ENCODE peak calls at places on chromosome 11, in four cellular contexts. One of them, this sample, is unnamed.

GRCh38 chr11:112503410-112503809 is 242.8 kb upstream of the PLET1 start:
- DNase-seq in epithelial cell of esophagus: no peak
- DNase-seq in fibroblast of lung: no peak
- DNase-seq in A549: no peak
- DNase-seq in this sample: no peak

GRCh38 chr11:29781268-29781667 is 235.6 kb downstream of the KCNA4 start:
- DNase-seq in epithelial cell of esophagus: no peak
- DNase-seq in fibroblast of lung: no peak
- DNase-seq in A549: no peak
- DNase-seq in this sample: no peak

GRCh38 chr11:106152013-106152412 is 74.6 kb downstream of the AASDHPPT start:
- DNase-seq in epithelial cell of esophagus: peak
- DNase-seq in fibroblast of lung: peak
- DNase-seq in A549: no peak
- DNase-seq in this sample: peak

GRCh38 chr11:79794484-79795393 is 353.9 kb upstream of the TENM4 start:
- DNase-seq in epithelial cell of esophagus: peak
- DNase-seq in fibroblast of lung: no peak
- DNase-seq in A549: no peak
- DNase-seq in this sample: no peak

GRCh38 chr11:102097175-102097574 is 13.1 kb upstream of the YAP1 start:
- DNase-seq in epithelial cell of esophagus: no peak
- DNase-seq in fibroblast of lung: peak
- DNase-seq in A549: no peak
- DNase-seq in this sample: no peak

GRCh38 chr11:126332221-126332711 is 23.2 kb upstream of the ST3GAL4 start:
- DNase-seq in epithelial cell of esophagus: peak
- DNase-seq in fibroblast of lung: peak
- DNase-seq in A549: no peak
- DNase-seq in this sample: peak

GRCh38 chr11:33195391-33196190 is 34.3 kb upstream of the CSTF3 start:
- DNase-seq in epithelial cell of esophagus: peak
- DNase-seq in fibroblast of lung: no peak
- DNase-seq in A549: no peak
- DNase-seq in this sample: no peak

GRCh38 chr11:4991066-4991465 is 3.6 kb upstream of the OR51L1 start:
- DNase-seq in epithelial cell of esophagus: no peak
- DNase-seq in fibroblast of lung: peak
- DNase-seq in A549: no peak
- DNase-seq in this sample: no peak

GRCh38 chr11:116164843-116165242 is 607.9 kb downstream of the BUD13 start:
- DNase-seq in epithelial cell of esophagus: no peak
- DNase-seq in fibroblast of lung: no peak
- DNase-seq in A549: no peak
- DNase-seq in this sample: no peak

GRCh38 chr11:95155385-95155784 is 65.7 kb downstream of the ENDOD1 start:
- DNase-seq in epithelial cell of esophagus: no peak
- DNase-seq in fibroblast of lung: no peak
- DNase-seq in A549: no peak
- DNase-seq in this sample: no peak

GRCh38 chr11:2991477-2992233 is 474 bp downstream of the NAP1L4 start:
- DNase-seq in epithelial cell of esophagus: peak
- DNase-seq in fibroblast of lung: peak
- DNase-seq in A549: peak
- DNase-seq in this sample: peak

GRCh38 chr11:115193931-115194797 is 310.1 kb downstream of the CADM1 start:
- DNase-seq in epithelial cell of esophagus: no peak
- DNase-seq in fibroblast of lung: peak
- DNase-seq in A549: no peak
- DNase-seq in this sample: no peak

GRCh38 chr11:35746356-35747153 is 84.0 kb downstream of the TRIM44 start:
- DNase-seq in epithelial cell of esophagus: no peak
- DNase-seq in fibroblast of lung: no peak
- DNase-seq in A549: no peak
- DNase-seq in this sample: peak

GRCh38 chr11:14499178-14499559 is 442 bp downstream of the COPB1 start:
- DNase-seq in epithelial cell of esophagus: peak
- DNase-seq in fibroblast of lung: no peak
- DNase-seq in A549: peak
- DNase-seq in this sample: peak

GRCh38 chr11:17580271-17580670 is 33.2 kb downstream of the OTOG start:
- DNase-seq in epithelial cell of esophagus: no peak
- DNase-seq in fibroblast of lung: no peak
- DNase-seq in A549: no peak
- DNase-seq in this sample: no peak

GRCh38 chr11:40986320-40986719 is 473.1 kb downstream of the LRRC4C start:
- DNase-seq in epithelial cell of esophagus: peak
- DNase-seq in fibroblast of lung: peak
- DNase-seq in A549: no peak
- DNase-seq in this sample: no peak

GRCh38 chr11:67732045-67732787 is 57.8 kb upstream of the ALDH3B2 start:
- DNase-seq in epithelial cell of esophagus: no peak
- DNase-seq in fibroblast of lung: no peak
- DNase-seq in A549: peak
- DNase-seq in this sample: no peak

GRCh38 chr11:60493454-60493853 is 876 bp downstream of the MS4A12 start:
- DNase-seq in epithelial cell of esophagus: no peak
- DNase-seq in fibroblast of lung: no peak
- DNase-seq in A549: no peak
- DNase-seq in this sample: no peak

GRCh38 chr11:69707156-69707555 is 3.3 kb upstream of the FGF19 start:
- DNase-seq in epithelial cell of esophagus: peak
- DNase-seq in fibroblast of lung: no peak
- DNase-seq in A549: no peak
- DNase-seq in this sample: no peak

GRCh38 chr11:105148241-105148640 is 8.7 kb upstream of the CARD18 start:
- DNase-seq in epithelial cell of esophagus: peak
- DNase-seq in fibroblast of lung: peak
- DNase-seq in A549: no peak
- DNase-seq in this sample: no peak

GRCh38 chr11:118198370-118198769 is 21.9 kb upstream of the SCN2B start:
- DNase-seq in epithelial cell of esophagus: peak
- DNase-seq in fibroblast of lung: peak
- DNase-seq in A549: peak
- DNase-seq in this sample: peak

GRCh38 chr11:92449780-92450179 is 225.2 kb downstream of the FAT3 start:
- DNase-seq in epithelial cell of esophagus: no peak
- DNase-seq in fibroblast of lung: no peak
- DNase-seq in A549: no peak
- DNase-seq in this sample: no peak

GRCh38 chr11:122618927-122619326 is 36.6 kb upstream of the UBASH3B start:
- DNase-seq in epithelial cell of esophagus: no peak
- DNase-seq in fibroblast of lung: no peak
- DNase-seq in A549: no peak
- DNase-seq in this sample: no peak

GRCh38 chr11:15816996-15817395 is 539.4 kb downstream of the SOX6 start:
- DNase-seq in epithelial cell of esophagus: no peak
- DNase-seq in fibroblast of lung: peak
- DNase-seq in A549: no peak
- DNase-seq in this sample: peak

GRCh38 chr11:119375629-119376196 is 5.8 kb downstream of the USP2 start:
- DNase-seq in epithelial cell of esophagus: no peak
- DNase-seq in fibroblast of lung: peak
- DNase-seq in A549: no peak
- DNase-seq in this sample: peak

GRCh38 chr11:114157476-114158050 is 98.1 kb downstream of the ZBTB16 start:
- DNase-seq in epithelial cell of esophagus: no peak
- DNase-seq in fibroblast of lung: no peak
- DNase-seq in A549: no peak
- DNase-seq in this sample: no peak

GRCh38 chr11:126385991-126386728 is 30.7 kb downstream of the ST3GAL4 start:
- DNase-seq in epithelial cell of esophagus: no peak
- DNase-seq in fibroblast of lung: no peak
- DNase-seq in A549: no peak
- DNase-seq in this sample: no peak

GRCh38 chr11:67002297-67002913 is 20.5 kb upstream of the SYT12 start:
- DNase-seq in epithelial cell of esophagus: no peak
- DNase-seq in fibroblast of lung: no peak
- DNase-seq in A549: no peak
- DNase-seq in this sample: no peak

GRCh38 chr11:102807921-102808320 is 10.0 kb upstream of the MMP1 start:
- DNase-seq in epithelial cell of esophagus: peak
- DNase-seq in fibroblast of lung: peak
- DNase-seq in A549: peak
- DNase-seq in this sample: no peak

GRCh38 chr11:118209037-118209436 is 15.8 kb downstream of the JAML start:
- DNase-seq in epithelial cell of esophagus: no peak
- DNase-seq in fibroblast of lung: no peak
- DNase-seq in A549: no peak
- DNase-seq in this sample: no peak

GRCh38 chr11:2260491-2261364 is 9.7 kb downstream of the ASCL2 start:
- DNase-seq in epithelial cell of esophagus: no peak
- DNase-seq in fibroblast of lung: no peak
- DNase-seq in A549: no peak
- DNase-seq in this sample: no peak

GRCh38 chr11:89293966-89294679 is 116.4 kb downstream of the TYR start:
- DNase-seq in epithelial cell of esophagus: peak
- DNase-seq in fibroblast of lung: peak
- DNase-seq in A549: no peak
- DNase-seq in this sample: peak

GRCh38 chr11:27471588-27472397 is 797 bp downstream of the LGR4 start:
- DNase-seq in epithelial cell of esophagus: peak
- DNase-seq in fibroblast of lung: no peak
- DNase-seq in A549: no peak
- DNase-seq in this sample: no peak

GRCh38 chr11:38687008-38687407 is 2089.0 kb upstream of the RAG2 start:
- DNase-seq in epithelial cell of esophagus: no peak
- DNase-seq in fibroblast of lung: no peak
- DNase-seq in A549: no peak
- DNase-seq in this sample: no peak

GRCh38 chr11:13210424-13210823 is 67.2 kb upstream of the BMAL1 start:
- DNase-seq in epithelial cell of esophagus: peak
- DNase-seq in fibroblast of lung: peak
- DNase-seq in A549: peak
- DNase-seq in this sample: peak

GRCh38 chr11:96299155-96299883 is 43.7 kb downstream of the MAML2 start:
- DNase-seq in epithelial cell of esophagus: no peak
- DNase-seq in fibroblast of lung: no peak
- DNase-seq in A549: no peak
- DNase-seq in this sample: no peak